ENCODE peak calls at places on chromosomes 3 and 15, in nine cellular contexts. K is stimulated activated naive CD8-positive, alpha-beta T cell treated with anti-CD3 and anti-CD28 coated beads, Interleukin-15, Interleukin-2, amounts not matched to agents 100 U/mL and 50 U/mL, for 24 hours; S is transverse colon; G is pulmonary artery endothelial cell; I is NCI-H1092; C is occipital lobe; H is epithelial cell of esophagus; A is iris pigment epithelial cell; X is right lobe of liver. L is an unnamed sample.

GRCh38 chr15:92393287-92393993 is at the start of gene ST8SIA2:
- DNase-seq in H (peak; percentile 33), I (peak; percentile 31), S (no peak), G (no peak), X (no peak), C (no peak), K (peak; percentile 14), A (no peak), L (peak; percentile 17)

GRCh38 chr3:170330366-170330765 is 27.1 kb upstream of the SKIL start:
- DNase-seq in I (no peak), C (no peak), K (no peak), G (no peak), S (peak; percentile 28), H (peak; percentile 79), X (no peak), A (peak; percentile 29), L (no peak)

GRCh38 chr3:150256336-150256735 is 151.8 kb upstream of the TSC22D2 start:
- DNase-seq in G (no peak), K (no peak), X (no peak), C (no peak), I (no peak), A (no peak), H (no peak), S (no peak), L (no peak)

GRCh38 chr15:63503739-63504246 is 600 bp upstream of the USP3 start:
- DNase-seq in X (peak; percentile 80), H (peak; percentile 94), I (no peak), K (peak; percentile 87), C (peak; percentile 27), A (peak; percentile 92), G (no peak), S (peak; percentile 77), L (no peak)

GRCh38 chr3:130529816-130530215 is 12.8 kb downstream of the COL6A6 start:
- DNase-seq in X (no peak), A (no peak), G (no peak), I (no peak), K (no peak), C (no peak), H (no peak), S (no peak), L (no peak)

GRCh38 chr3:49371946-49372345 is 13.8 kb upstream of the GPX1 start:
- DNase-seq in I (no peak), H (no peak), C (no peak), X (no peak), A (no peak), G (no peak), S (no peak), K (no peak), L (no peak)

GRCh38 chr3:187975571-187976360 is 178.2 kb upstream of the LPP start:
- DNase-seq in G (no peak), K (no peak), A (peak; percentile 46), I (no peak), C (no peak), H (no peak), X (no peak), S (no peak), L (no peak)

GRCh38 chr3:112061152-112061551 is 25.0 kb upstream of the C3orf52 start:
- DNase-seq in A (peak; percentile 88), G (no peak), X (no peak), K (no peak), S (no peak), C (no peak), H (no peak), I (no peak), L (no peak)

GRCh38 chr15:51681303-51681963 is at the start of gene SCG3:
- DNase-seq in S (peak; percentile 76), K (peak; percentile 80), C (peak; percentile 83), G (peak; percentile 13), A (peak; percentile 71), H (peak; percentile 88), I (peak; percentile 84), X (peak; percentile 81), L (peak; percentile 29)

GRCh38 chr15:72229076-72229946 is 1.7 kb downstream of the PKM start:
- DNase-seq in K (peak; percentile 41), A (peak; percentile 24), C (no peak), G (no peak), I (no peak), H (peak; percentile 18), S (no peak), X (no peak), L (no peak)

GRCh38 chr3:124558898-124559649 is 171.2 kb upstream of the UMPS start:
- DNase-seq in S (peak; percentile 79), X (no peak), H (peak; percentile 93), I (peak; percentile 58), A (peak; percentile 91), C (peak; percentile 74), K (no peak), G (peak; percentile 77), L (no peak)

GRCh38 chr15:85545185-85545584 is 164.8 kb downstream of the AKAP13 start:
- DNase-seq in S (no peak), K (no peak), A (peak; percentile 74), I (no peak), H (no peak), X (no peak), G (no peak), C (no peak), L (no peak)

GRCh38 chr15:40190591-40190990 is 29.7 kb downstream of the BUB1B start:
- DNase-seq in G (peak; percentile 55), S (no peak), C (no peak), H (peak; percentile 81), I (no peak), K (no peak), X (no peak), A (peak; percentile 67), L (no peak)

GRCh38 chr3:128875556-128876120 is 3.8 kb upstream of the ACAD9 start:
- DNase-seq in K (peak; percentile 72), S (peak; percentile 29), G (no peak), X (peak; percentile 68), A (no peak), C (no peak), H (peak; percentile 21), I (no peak), L (no peak)

GRCh38 chr3:76624128-76624527 is 415.8 kb upstream of the ROBO2 start:
- DNase-seq in C (no peak), K (no peak), I (no peak), S (no peak), X (no peak), G (no peak), H (no peak), A (no peak), L (no peak)